ENCODE peak calls at places on chromosomes 4 and X, in seven cellular contexts. A is GM23338, T is SK-N-SH, B is PC-3, H is MM.1S, L is neural progenitor cell, X is PC-9. I is an unnamed sample. For H3F3A and H3K4me1, the result is how much of the 10 kb centered on the place peaks cover.

GRCh38 chrX:54479471-54480122 is 16.4 kb downstream of the FGD1 start:
- DNase-seq in T (no peak), B (no peak), L (peak), X (no peak), A (peak), H (no peak), I (no peak)

GRCh38 chr4:158129649-158130048 is 43.2 kb downstream of the GASK1B start:
- DNase-seq in B (peak), H (no peak), A (no peak), X (no peak), L (no peak), T (no peak), I (peak)

GRCh38 chr4:127574643-127575042 is 58.1 kb upstream of the INTU start:
- DNase-seq in H (no peak), A (peak), L (peak), X (no peak), T (no peak), B (no peak), I (no peak)

GRCh38 chrX:103157511-103158316 is 57.2 kb upstream of the BEX4 start:
- DNase-seq in B (peak), L (peak), T (peak), H (peak), X (no peak), A (peak), I (peak)

GRCh38 chr4:153083447-153083921 is 120.8 kb upstream of the TRIM2 start:
- DNase-seq in B (peak), A (peak), H (peak), T (peak), X (peak), L (peak), I (peak)

GRCh38 chrX:7586126-7586525 is 256.8 kb upstream of the VCX start:
- DNase-seq in T (peak), H (peak), B (peak), A (peak), X (no peak), L (peak), I (peak)

GRCh38 chrX:130173190-130173895 is 1.6 kb downstream of the RAB33A start:
- DNase-seq in L (no peak), B (peak), H (peak), A (no peak), X (peak), T (no peak), I (peak)

GRCh38 chrX:38919853-38920528 is 118.7 kb downstream of the MID1IP1 start:
- DNase-seq in L (no peak), A (no peak), X (no peak), H (no peak), B (no peak), T (no peak), I (no peak)

GRCh38 chrX:101287402-101287801 is 3.7 kb downstream of the TAF7L start:
- DNase-seq in H (peak), L (peak), B (peak), T (peak), X (no peak), A (peak), I (peak)

GRCh38 chrX:63686878-63687714 is 97.9 kb downstream of the ARHGEF9 start:
- DNase-seq in T (peak), B (peak), A (peak), X (no peak), H (peak), L (peak), I (peak)

GRCh38 chrX:115609621-115610020 is 48.6 kb downstream of the PLS3 start:
- DNase-seq in H (no peak), T (no peak), X (no peak), L (no peak), B (no peak), A (no peak), I (no peak)

DNA sequence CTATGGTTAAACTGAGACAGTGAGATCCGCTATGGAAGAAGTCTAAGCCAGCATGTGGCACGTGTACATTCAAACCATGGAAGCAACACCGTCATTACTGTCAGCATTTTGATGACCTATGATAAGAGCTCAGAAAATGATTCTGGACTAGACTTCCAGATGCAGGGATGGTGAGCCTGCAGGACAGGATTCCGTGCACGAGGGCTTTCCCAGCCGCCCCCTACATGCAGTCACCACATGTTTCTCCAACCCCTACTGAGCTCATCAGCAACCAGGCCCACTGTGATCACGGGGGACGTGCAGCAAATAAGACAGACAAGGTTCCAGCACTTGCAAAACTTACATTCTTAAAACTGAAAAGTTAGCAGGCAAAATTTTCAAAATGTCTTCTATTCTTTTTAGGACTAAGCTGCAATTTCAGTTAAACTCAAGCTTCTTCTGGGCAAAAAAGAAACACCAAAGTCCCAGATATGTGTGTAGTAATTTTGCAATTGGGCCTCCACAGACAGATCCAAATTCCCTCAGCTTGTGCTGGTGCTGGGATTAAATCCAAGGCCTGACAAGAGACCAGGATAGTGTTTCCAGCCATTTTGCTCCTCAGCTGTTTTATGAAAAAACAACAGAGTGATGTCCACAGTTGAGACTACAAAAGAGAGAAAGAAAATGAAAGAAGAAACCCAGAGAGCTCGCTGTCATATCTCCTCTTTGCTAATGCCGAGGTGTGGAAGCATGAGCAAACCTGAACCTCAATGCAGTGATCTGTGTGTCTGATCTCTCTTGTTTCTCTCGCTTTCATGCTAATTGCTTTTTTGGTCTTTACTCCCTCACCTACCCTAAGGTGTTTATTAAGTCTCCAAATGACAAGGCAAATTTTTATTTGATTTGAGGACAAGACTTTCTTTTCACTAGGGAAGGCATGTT is 118.2 kb downstream of the AFAP1 start:
- DNase-seq in H (no peak), A (no peak), T (peak), B (no peak), L (no peak), X (no peak), I (peak)
- H3K4me2 ChIP-seq in H (peak), A (no peak), T (no peak), B (no peak), L (no peak), X (no peak), I (peak)

GRCh38 chr4:61580721-61581377 is 380.7 kb downstream of the ADGRL3 start:
- DNase-seq in L (no peak), X (no peak), B (peak), H (no peak), T (no peak), A (no peak), I (no peak)
- H3F3A ChIP-seq in L (under half), X (under half), B (under half), H (under half), T (under half), A (under half), I (under half)

DNA sequence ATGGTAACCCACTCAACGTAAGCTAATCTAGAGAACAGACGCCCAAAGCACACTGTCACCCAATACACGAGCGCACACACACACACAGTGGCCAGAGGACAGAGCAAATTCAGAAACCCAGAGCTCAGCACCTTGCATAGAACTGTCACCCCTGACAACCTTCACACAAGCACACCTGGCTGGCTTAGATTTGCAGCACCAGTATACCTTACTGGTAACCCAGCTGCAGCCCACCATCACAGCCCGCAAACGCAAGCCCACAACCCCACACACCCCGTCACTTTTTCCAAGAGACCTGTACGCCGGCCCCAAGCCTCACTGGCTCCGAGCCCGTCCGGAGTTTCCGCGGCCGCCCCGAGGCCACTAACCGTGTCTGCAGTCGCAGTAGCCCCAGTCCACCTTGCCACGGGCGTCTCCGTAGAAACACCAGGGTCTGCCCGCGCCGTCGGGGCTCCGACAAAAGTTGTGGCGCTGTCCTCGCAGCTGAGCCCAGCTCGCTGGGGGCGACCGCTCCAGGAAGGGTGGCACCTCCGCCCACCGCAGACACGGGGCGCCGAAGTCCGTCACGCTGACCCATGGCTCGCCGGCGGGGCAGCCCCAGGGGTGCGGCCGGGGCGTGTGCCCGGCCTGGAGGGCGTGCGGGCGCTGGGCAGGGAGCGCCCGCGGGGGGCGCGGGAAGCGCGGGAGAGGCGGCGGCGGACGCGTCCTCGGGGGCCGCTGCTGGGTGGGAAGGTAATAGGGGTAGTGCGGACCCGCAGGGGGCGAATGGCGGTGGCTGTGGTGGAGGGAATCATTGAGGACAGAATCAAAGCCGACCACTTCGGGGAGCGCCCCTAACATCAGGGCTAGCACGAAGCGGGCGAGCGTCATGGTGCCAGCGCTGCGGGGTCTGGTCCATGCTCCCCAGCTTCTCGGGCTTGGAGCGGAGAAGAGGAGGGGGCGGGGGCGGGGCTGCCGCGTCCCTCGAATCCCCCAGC is 664 bp downstream of the PRSS12 start:
- DNase-seq in X (no peak), H (no peak), B (no peak), A (peak), L (peak), T (peak), I (peak)
- H3K4me1 ChIP-seq in X (under half), H (under half), B (under half), A (under half), L (under half), T (under half), I (under half)

DNA sequence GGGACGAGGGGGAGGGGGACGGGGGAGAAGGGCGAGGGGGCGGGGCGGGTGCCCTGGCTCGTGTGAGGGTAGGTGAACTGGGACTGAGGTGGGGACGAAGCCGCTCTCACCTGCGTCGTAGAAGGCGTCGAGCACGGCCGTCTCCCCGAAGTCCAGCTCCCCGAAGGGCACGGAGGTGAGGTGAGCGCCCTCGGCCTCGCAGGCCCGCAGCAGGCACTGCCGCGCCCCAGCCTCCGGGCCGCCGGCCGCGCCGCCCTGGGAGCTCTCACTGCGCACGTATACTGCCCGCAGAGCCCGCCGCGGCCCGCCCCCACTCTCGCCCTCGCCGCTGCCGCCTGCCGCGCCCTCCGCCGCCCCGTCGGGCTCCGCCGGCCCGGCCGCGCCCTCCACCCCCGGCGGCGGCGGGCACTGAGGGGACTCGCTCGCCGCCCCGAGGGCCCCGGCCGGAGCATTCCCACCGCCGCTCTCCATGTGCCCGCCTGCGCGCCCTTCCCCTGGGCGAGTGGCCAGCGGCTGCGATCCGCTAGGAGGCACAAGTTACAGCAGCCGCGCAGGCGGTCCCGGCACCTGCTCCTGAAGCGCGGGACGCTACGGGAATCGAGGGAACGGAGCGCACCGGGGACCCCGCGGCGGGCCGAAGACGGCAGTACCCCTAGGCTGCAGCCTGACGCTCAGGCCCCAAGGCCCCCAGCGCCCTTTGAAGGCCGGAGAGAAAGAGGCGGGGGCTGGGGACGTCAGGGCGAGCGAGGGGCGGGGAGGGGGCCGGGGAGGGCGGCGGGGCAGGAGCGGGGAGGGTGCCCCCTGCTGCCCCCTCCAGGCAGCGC is at the start of gene MAP3K15:
- DNase-seq in L (peak), X (no peak), T (peak), B (peak), H (peak), A (peak), I (peak)
- H3K4me2 ChIP-seq in L (peak), X (peak), T (peak), B (peak), H (peak), A (peak), I (no peak)